ENCODE peak calls at places on chromosome 10, in eight cellular contexts. One of them, this sample, is unnamed.

GRCh38 chr10:93813507-93814465 is 56.0 kb downstream of the LGI1 start:
- DNase-seq in tibial artery: peak
- DNase-seq in spleen: peak
- DNase-seq in MM.1S: peak
- DNase-seq in Peyer's patch: peak
- DNase-seq in PC-9: peak
- DNase-seq in epithelial cell of esophagus: peak
- DNase-seq in left ventricle myocardium inferior: peak
- DNase-seq in this sample: peak

GRCh38 chr10:87862644-87863101 is 660 bp downstream of the KLLN start:
- DNase-seq in MM.1S: no peak
- DNase-seq in PC-9: no peak
- DNase-seq in epithelial cell of esophagus: peak
- DNase-seq in Peyer's patch: no peak
- DNase-seq in left ventricle myocardium inferior: no peak
- DNase-seq in spleen: no peak
- DNase-seq in tibial artery: no peak
- DNase-seq in this sample: peak

GRCh38 chr10:43843331-43844101 is 194.8 kb upstream of the ZNF32 start:
- DNase-seq in left ventricle myocardium inferior: peak
- DNase-seq in spleen: no peak
- DNase-seq in MM.1S: no peak
- DNase-seq in tibial artery: peak
- DNase-seq in epithelial cell of esophagus: no peak
- DNase-seq in Peyer's patch: no peak
- DNase-seq in PC-9: no peak
- DNase-seq in this sample: no peak

GRCh38 chr10:77635402-77636227 is 2.0 kb downstream of the KCNMA1 start:
- DNase-seq in MM.1S: no peak
- DNase-seq in left ventricle myocardium inferior: no peak
- DNase-seq in Peyer's patch: no peak
- DNase-seq in spleen: no peak
- DNase-seq in tibial artery: no peak
- DNase-seq in PC-9: no peak
- DNase-seq in epithelial cell of esophagus: no peak
- DNase-seq in this sample: no peak

GRCh38 chr10:17088118-17088806 is 41.3 kb downstream of the CUBN start:
- DNase-seq in left ventricle myocardium inferior: no peak
- DNase-seq in Peyer's patch: no peak
- DNase-seq in PC-9: peak
- DNase-seq in spleen: no peak
- DNase-seq in epithelial cell of esophagus: peak
- DNase-seq in tibial artery: no peak
- DNase-seq in MM.1S: no peak
- DNase-seq in this sample: no peak

GRCh38 chr10:46234431-46235060 is 52.3 kb upstream of the ANTXRL start:
- DNase-seq in epithelial cell of esophagus: no peak
- DNase-seq in left ventricle myocardium inferior: no peak
- DNase-seq in MM.1S: no peak
- DNase-seq in Peyer's patch: no peak
- DNase-seq in PC-9: peak
- DNase-seq in spleen: peak
- DNase-seq in tibial artery: no peak
- DNase-seq in this sample: no peak

GRCh38 chr10:74930962-74931361 is 104.6 kb downstream of the KAT6B start:
- DNase-seq in MM.1S: no peak
- DNase-seq in epithelial cell of esophagus: no peak
- DNase-seq in Peyer's patch: no peak
- DNase-seq in PC-9: no peak
- DNase-seq in left ventricle myocardium inferior: no peak
- DNase-seq in tibial artery: no peak
- DNase-seq in spleen: no peak
- DNase-seq in this sample: no peak

GRCh38 chr10:89427629-89428028 is 13.3 kb downstream of the IFIT5 start:
- DNase-seq in spleen: no peak
- DNase-seq in MM.1S: no peak
- DNase-seq in left ventricle myocardium inferior: no peak
- DNase-seq in tibial artery: no peak
- DNase-seq in epithelial cell of esophagus: peak
- DNase-seq in Peyer's patch: no peak
- DNase-seq in PC-9: no peak
- DNase-seq in this sample: no peak

GRCh38 chr10:480928-481551 is 208.4 kb downstream of the DIP2C start:
- DNase-seq in Peyer's patch: no peak
- DNase-seq in PC-9: no peak
- DNase-seq in MM.1S: no peak
- DNase-seq in epithelial cell of esophagus: no peak
- DNase-seq in spleen: peak
- DNase-seq in left ventricle myocardium inferior: no peak
- DNase-seq in tibial artery: no peak
- DNase-seq in this sample: no peak

DNA sequence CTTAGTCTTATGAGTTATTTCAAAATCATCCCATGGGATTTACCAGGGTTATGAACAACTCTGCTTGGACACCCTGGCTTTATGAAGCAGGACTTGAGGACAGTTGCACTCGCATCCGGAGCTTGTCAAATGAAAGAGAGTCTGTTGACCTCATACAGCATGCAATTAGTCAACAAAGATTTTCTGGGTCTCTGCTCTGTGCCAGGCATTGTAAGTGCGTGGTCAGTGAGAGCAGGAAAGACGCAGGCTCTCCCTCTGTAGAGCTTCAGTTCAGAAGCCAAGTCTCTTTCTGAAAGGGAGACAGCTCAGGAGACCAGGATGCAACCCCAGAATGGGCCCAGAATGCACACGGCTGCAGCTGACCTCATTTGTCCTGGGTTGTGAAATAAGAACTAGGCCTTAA is 45.5 kb upstream of the DMBT1 start:
- DNase-seq in tibial artery: no peak
- DNase-seq in Peyer's patch: no peak
- DNase-seq in epithelial cell of esophagus: no peak
- DNase-seq in PC-9: no peak
- DNase-seq in spleen: no peak
- DNase-seq in left ventricle myocardium inferior: no peak
- DNase-seq in MM.1S: no peak
- DNase-seq in this sample: no peak
- TF ChIP-seq CTCF in tibial artery: no peak
- TF ChIP-seq CTCF in Peyer's patch: no peak
- TF ChIP-seq CTCF in epithelial cell of esophagus: no peak
- TF ChIP-seq CTCF in PC-9: no peak
- TF ChIP-seq CTCF in spleen: no peak
- TF ChIP-seq CTCF in left ventricle myocardium inferior: no peak
- TF ChIP-seq CTCF in MM.1S: no peak
- TF ChIP-seq CTCF in this sample: no peak

DNA sequence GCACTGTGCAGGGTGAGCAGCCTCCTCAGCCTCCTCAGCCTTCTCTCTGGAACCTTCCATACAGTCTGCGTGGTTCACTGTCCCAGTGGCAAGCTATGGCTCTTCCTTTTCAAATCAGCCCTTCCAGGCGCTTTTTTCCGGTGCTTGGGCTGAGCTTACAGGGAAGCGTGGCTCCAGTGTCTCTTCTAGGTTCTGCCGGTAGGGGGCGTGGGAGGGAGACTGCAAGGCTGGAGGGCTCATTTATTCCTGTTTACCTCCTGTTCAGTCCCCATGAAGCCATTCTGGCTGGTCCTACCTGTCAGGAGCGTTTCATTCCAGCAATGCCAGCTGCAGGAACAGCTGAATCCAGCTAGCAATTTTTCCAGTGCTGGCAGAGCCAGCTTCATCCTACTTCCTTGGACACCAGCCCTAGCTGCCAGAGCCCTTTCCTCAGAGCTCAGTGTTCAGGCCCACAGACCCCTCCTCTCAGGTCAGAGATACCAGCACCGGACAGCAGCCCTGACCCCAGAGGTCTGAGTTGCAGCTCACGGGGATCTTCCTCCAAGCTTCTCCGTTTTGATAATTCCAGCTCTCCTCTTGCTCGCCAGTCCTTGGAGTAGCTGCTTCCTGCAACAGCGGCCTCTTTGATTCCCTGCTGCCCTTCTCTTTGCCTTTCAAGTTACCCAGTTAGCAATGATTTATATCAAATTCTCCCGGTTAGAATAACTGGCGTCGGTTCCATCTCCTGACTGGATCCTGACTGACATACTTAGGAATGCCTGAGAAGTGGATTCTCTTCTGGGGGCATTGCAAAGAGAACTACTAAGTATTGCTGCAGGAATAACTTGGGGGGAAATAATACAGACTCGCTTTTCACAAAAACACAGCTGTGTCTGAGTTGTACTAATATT is 129.8 kb downstream of the FRMD4A start:
- DNase-seq in Peyer's patch: no peak
- DNase-seq in spleen: no peak
- DNase-seq in PC-9: no peak
- DNase-seq in epithelial cell of esophagus: no peak
- DNase-seq in tibial artery: no peak
- DNase-seq in MM.1S: no peak
- DNase-seq in left ventricle myocardium inferior: no peak
- DNase-seq in this sample: no peak
- TF ChIP-seq CTCF in Peyer's patch: no peak
- TF ChIP-seq CTCF in spleen: no peak
- TF ChIP-seq CTCF in PC-9: peak
- TF ChIP-seq CTCF in epithelial cell of esophagus: peak
- TF ChIP-seq CTCF in tibial artery: no peak
- TF ChIP-seq CTCF in MM.1S: peak
- TF ChIP-seq CTCF in left ventricle myocardium inferior: no peak
- TF ChIP-seq CTCF in this sample: no peak

GRCh38 chr10:18217577-18217976 is 77.4 kb downstream of the CACNB2 start:
- DNase-seq in tibial artery: no peak
- DNase-seq in PC-9: no peak
- DNase-seq in spleen: no peak
- DNase-seq in MM.1S: no peak
- DNase-seq in epithelial cell of esophagus: no peak
- DNase-seq in Peyer's patch: no peak
- DNase-seq in left ventricle myocardium inferior: no peak
- DNase-seq in this sample: no peak

GRCh38 chr10:18219096-18219495 is 78.9 kb downstream of the CACNB2 start:
- DNase-seq in MM.1S: no peak
- DNase-seq in PC-9: no peak
- DNase-seq in Peyer's patch: no peak
- DNase-seq in spleen: no peak
- DNase-seq in epithelial cell of esophagus: no peak
- DNase-seq in tibial artery: no peak
- DNase-seq in left ventricle myocardium inferior: no peak
- DNase-seq in this sample: no peak

GRCh38 chr10:18211862-18212261 is 71.6 kb downstream of the CACNB2 start:
- DNase-seq in MM.1S: no peak
- DNase-seq in tibial artery: no peak
- DNase-seq in Peyer's patch: no peak
- DNase-seq in PC-9: no peak
- DNase-seq in spleen: no peak
- DNase-seq in left ventricle myocardium inferior: no peak
- DNase-seq in epithelial cell of esophagus: no peak
- DNase-seq in this sample: no peak

GRCh38 chr10:18214692-18215563 is 74.7 kb downstream of the CACNB2 start:
- DNase-seq in left ventricle myocardium inferior: peak
- DNase-seq in Peyer's patch: no peak
- DNase-seq in spleen: no peak
- DNase-seq in PC-9: no peak
- DNase-seq in tibial artery: peak
- DNase-seq in MM.1S: peak
- DNase-seq in epithelial cell of esophagus: peak
- DNase-seq in this sample: peak

GRCh38 chr10:18216482-18216881 is 76.3 kb downstream of the CACNB2 start:
- DNase-seq in MM.1S: no peak
- DNase-seq in tibial artery: no peak
- DNase-seq in PC-9: no peak
- DNase-seq in Peyer's patch: no peak
- DNase-seq in epithelial cell of esophagus: peak
- DNase-seq in spleen: no peak
- DNase-seq in left ventricle myocardium inferior: no peak
- DNase-seq in this sample: no peak
- TF ChIP-seq CTCF in MM.1S: peak
- TF ChIP-seq CTCF in tibial artery: peak
- TF ChIP-seq CTCF in PC-9: peak
- TF ChIP-seq CTCF in Peyer's patch: peak
- TF ChIP-seq CTCF in epithelial cell of esophagus: peak
- TF ChIP-seq CTCF in spleen: no peak
- TF ChIP-seq CTCF in left ventricle myocardium inferior: peak
- TF ChIP-seq CTCF in this sample: peak

GRCh38 chr10:26528715-26529393 is 90.7 kb downstream of the APBB1IP start:
- DNase-seq in Peyer's patch: no peak
- DNase-seq in epithelial cell of esophagus: no peak
- DNase-seq in PC-9: no peak
- DNase-seq in spleen: no peak
- DNase-seq in left ventricle myocardium inferior: no peak
- DNase-seq in MM.1S: no peak
- DNase-seq in tibial artery: no peak
- DNase-seq in this sample: peak

GRCh38 chr10:26534384-26534783 is 96.2 kb downstream of the APBB1IP start:
- DNase-seq in left ventricle myocardium inferior: no peak
- DNase-seq in Peyer's patch: no peak
- DNase-seq in spleen: no peak
- DNase-seq in MM.1S: no peak
- DNase-seq in tibial artery: no peak
- DNase-seq in PC-9: no peak
- DNase-seq in epithelial cell of esophagus: no peak
- DNase-seq in this sample: no peak
- TF ChIP-seq CTCF in left ventricle myocardium inferior: no peak
- TF ChIP-seq CTCF in Peyer's patch: no peak
- TF ChIP-seq CTCF in spleen: no peak
- TF ChIP-seq CTCF in MM.1S: no peak
- TF ChIP-seq CTCF in tibial artery: no peak
- TF ChIP-seq CTCF in PC-9: no peak
- TF ChIP-seq CTCF in epithelial cell of esophagus: no peak
- TF ChIP-seq CTCF in this sample: no peak

GRCh38 chr10:118626953-118627352 is 31.5 kb upstream of the PRLHR start:
- DNase-seq in epithelial cell of esophagus: no peak
- DNase-seq in tibial artery: no peak
- DNase-seq in Peyer's patch: no peak
- DNase-seq in left ventricle myocardium inferior: no peak
- DNase-seq in spleen: no peak
- DNase-seq in PC-9: no peak
- DNase-seq in MM.1S: no peak
- DNase-seq in this sample: no peak
- TF ChIP-seq CTCF in epithelial cell of esophagus: no peak
- TF ChIP-seq CTCF in tibial artery: no peak
- TF ChIP-seq CTCF in Peyer's patch: no peak
- TF ChIP-seq CTCF in left ventricle myocardium inferior: no peak
- TF ChIP-seq CTCF in spleen: no peak
- TF ChIP-seq CTCF in PC-9: no peak
- TF ChIP-seq CTCF in MM.1S: no peak
- TF ChIP-seq CTCF in this sample: peak

DNA sequence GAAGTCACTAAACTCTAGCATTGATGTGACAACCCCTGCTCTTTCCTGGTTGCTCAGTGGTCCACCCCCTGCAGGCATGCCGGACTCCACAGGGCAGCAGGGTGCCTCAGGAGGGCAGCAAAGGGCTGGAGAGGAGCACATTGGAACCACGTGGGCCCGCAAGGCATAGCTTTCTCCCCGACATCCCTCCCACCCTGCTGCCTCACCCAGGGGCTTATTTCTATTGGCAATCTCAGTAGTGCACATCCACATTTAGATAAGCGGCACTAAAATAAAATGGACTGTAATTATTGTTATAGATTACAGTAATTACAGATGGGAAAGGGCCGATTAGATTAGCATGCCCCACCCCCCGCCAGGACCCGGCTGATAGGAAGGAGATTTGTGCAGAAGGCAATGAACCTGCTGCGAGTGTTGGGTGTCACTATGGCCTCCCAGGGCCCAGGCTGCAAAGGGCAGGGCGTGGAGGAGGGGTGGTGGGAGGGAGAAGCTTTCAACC is 580.1 kb downstream of the GRID1 start:
- DNase-seq in Peyer's patch: no peak
- DNase-seq in spleen: no peak
- DNase-seq in MM.1S: no peak
- DNase-seq in tibial artery: no peak
- DNase-seq in PC-9: no peak
- DNase-seq in epithelial cell of esophagus: no peak
- DNase-seq in left ventricle myocardium inferior: no peak
- DNase-seq in this sample: no peak
- TF ChIP-seq CTCF in Peyer's patch: no peak
- TF ChIP-seq CTCF in spleen: peak
- TF ChIP-seq CTCF in MM.1S: peak
- TF ChIP-seq CTCF in tibial artery: no peak
- TF ChIP-seq CTCF in PC-9: no peak
- TF ChIP-seq CTCF in epithelial cell of esophagus: no peak
- TF ChIP-seq CTCF in left ventricle myocardium inferior: peak
- TF ChIP-seq CTCF in this sample: peak